ENCODE peak calls at places on chromosomes 12 and 14, in eight cellular contexts. B, N, M, F, O, P, Q and E are unnamed samples.

GRCh38 chr14:26872510-26872909 is 274.7 kb upstream of the NOVA1 start:
- DNase-seq in F (no peak), O (peak; percentile 49), M (no peak), P (no peak), N (no peak), B (no peak), Q (peak; percentile 41), E (peak; percentile 77)

GRCh38 chr14:106556665-106557289 is 1030.4 kb downstream of the TMEM121 start:
- DNase-seq in F (peak; percentile 53), B (peak; percentile 56), O (peak; percentile 76), P (no peak), N (no peak), Q (peak; percentile 51), M (peak; percentile 77), E (peak; percentile 65)

GRCh38 chr14:54803396-54803795 is 99.2 kb downstream of the GCH1 start:
- DNase-seq in P (no peak), N (no peak), F (no peak), B (no peak), Q (no peak), M (no peak), O (no peak), E (no peak)

GRCh38 chr12:45439039-45439438 is 223.1 kb downstream of the ANO6 start:
- DNase-seq in M (no peak), P (peak; percentile 16), N (no peak), B (no peak), F (no peak), O (no peak), Q (no peak), E (no peak)

GRCh38 chr14:50233335-50234250 is 2.2 kb upstream of the SOS2 start:
- DNase-seq in F (no peak), B (no peak), M (no peak), N (no peak), Q (no peak), P (no peak), O (no peak), E (no peak)

GRCh38 chr12:76274699-76275098 is 73.5 kb downstream of the BBS10 start:
- DNase-seq in B (no peak), M (no peak), O (no peak), N (peak; percentile 79), Q (no peak), P (no peak), F (peak; percentile 14), E (no peak)

GRCh38 chr14:30142216-30142615 is 214.6 kb upstream of the PRKD1 start:
- DNase-seq in N (no peak), P (no peak), B (no peak), Q (no peak), M (no peak), F (no peak), O (no peak), E (no peak)

GRCh38 chr12:4300870-4301269 is 20.1 kb upstream of the TIGAR start:
- DNase-seq in M (no peak), P (no peak), Q (no peak), O (no peak), B (no peak), N (no peak), F (no peak), E (no peak)

GRCh38 chr12:104790296-104791125 is 167.6 kb downstream of the SLC41A2 start:
- DNase-seq in N (no peak), P (no peak), Q (peak; percentile 75), B (peak; percentile 42), F (peak; percentile 60), O (peak; percentile 53), M (peak; percentile 23), E (peak; percentile 80)

GRCh38 chr12:62299617-62300016 is 39.4 kb downstream of the USP15 start:
- DNase-seq in N (no peak), M (no peak), F (peak; percentile 37), B (no peak), Q (no peak), P (no peak), O (no peak), E (no peak)

GRCh38 chr14:56774503-56774902 is 35.8 kb downstream of the OTX2 start:
- DNase-seq in F (no peak), P (no peak), O (no peak), M (no peak), B (no peak), N (no peak), Q (no peak), E (no peak)

GRCh38 chr14:34457186-34457585 is 4.9 kb downstream of the SPTSSA start:
- DNase-seq in F (no peak), Q (no peak), O (no peak), M (no peak), N (no peak), B (no peak), P (no peak), E (no peak)

GRCh38 chr14:104996032-104996431 is 10.4 kb downstream of the CLBA1 start:
- DNase-seq in N (no peak), P (no peak), F (no peak), Q (no peak), B (no peak), O (no peak), M (no peak), E (no peak)

GRCh38 chr12:68119250-68119649 is 40.3 kb downstream of the IFNG start:
- DNase-seq in B (no peak), P (no peak), F (no peak), N (no peak), M (no peak), Q (no peak), O (no peak), E (no peak)

GRCh38 chr14:33774161-33774560 is 176.7 kb downstream of the EGLN3 start:
- DNase-seq in O (no peak), M (no peak), P (no peak), Q (no peak), B (no peak), N (no peak), F (no peak), E (no peak)

GRCh38 chr14:88818018-88818417 is 6.4 kb upstream of the TTC8 start:
- DNase-seq in F (no peak), Q (no peak), P (no peak), B (no peak), M (no peak), N (no peak), O (no peak), E (no peak)

GRCh38 chr12:1697253-1697652 is 6.4 kb downstream of the ADIPOR2 start:
- DNase-seq in F (no peak), M (no peak), N (no peak), O (no peak), Q (no peak), B (no peak), P (no peak), E (no peak)